ENCODE peak calls at places on chromosomes 1 and 21, in four cellular contexts. J is MM.1S, B is islet precursor cell, S is cardiac septum. D is an unnamed sample.

GRCh38 chr1:236489710-236490377 is 33.9 kb upstream of the LGALS8 start:
- DNase-seq in J (peak), B (no peak), S (no peak), D (no peak)

GRCh38 chr1:90717665-90718410 is 736 bp upstream of the BARHL2 start:
- DNase-seq in J (no peak), B (peak), S (no peak), D (no peak)

GRCh38 chr1:32948082-32948722 is 16.4 kb downstream of the RNF19B start:
- DNase-seq in J (no peak), B (no peak), S (no peak), D (no peak)

GRCh38 chr1:169475806-169476205 is 9.9 kb downstream of the SLC19A2 start:
- DNase-seq in J (no peak), B (no peak), S (no peak), D (no peak)

GRCh38 chr1:21397813-21398188 is 42.1 kb upstream of the NBPF3 start:
- DNase-seq in J (no peak), B (no peak), S (no peak), D (no peak)

GRCh38 chr1:6454856-6455751 is 10.9 kb downstream of the TNFRSF25 start:
- DNase-seq in J (no peak), B (peak), S (no peak), D (no peak)

GRCh38 chr1:33320619-33321165 is at the start of gene A3GALT2:
- DNase-seq in J (no peak), B (no peak), S (no peak), D (no peak)

GRCh38 chr1:24707659-24708058 is 37.6 kb upstream of the CLIC4 start:
- DNase-seq in J (no peak), B (no peak), S (no peak), D (no peak)

GRCh38 chr1:213389061-213389581 is 338.1 kb downstream of the RPS6KC1 start:
- DNase-seq in J (no peak), B (no peak), S (peak), D (no peak)

GRCh38 chr1:180558664-180559063 is at the start of gene OVAAL:
- DNase-seq in J (no peak), B (no peak), S (no peak), D (no peak)

GRCh38 chr1:226908419-226908818 is 31.7 kb upstream of the COQ8A start:
- DNase-seq in J (no peak), B (no peak), S (no peak), D (no peak)

GRCh38 chr1:8746554-8746953 is 70.9 kb downstream of the RERE start:
- DNase-seq in J (no peak), B (no peak), S (no peak), D (no peak)

GRCh38 chr1:205849619-205850355 is at the start of gene PM20D1:
- DNase-seq in J (peak), B (no peak), S (peak), D (peak)

GRCh38 chr1:197902454-197903195 is at the start of gene C1orf53:
- DNase-seq in J (peak), B (peak), S (peak), D (peak)

GRCh38 chr1:51924455-51924854 is 45.9 kb upstream of the NRDC start:
- DNase-seq in J (no peak), B (no peak), S (no peak), D (no peak)

GRCh38 chr1:31702836-31703404 is 897 bp downstream of the COL16A1 start:
- DNase-seq in J (no peak), B (no peak), S (no peak), D (no peak)

GRCh38 chr1:248863011-248863881 is 4.4 kb upstream of the ZNF692 start:
- DNase-seq in J (peak), B (peak), S (peak), D (peak)

GRCh38 chr1:11746092-11746491 is 10.2 kb downstream of the AGTRAP start:
- DNase-seq in J (no peak), B (no peak), S (no peak), D (no peak)

GRCh38 chr21:41699311-41699710 is 67.5 kb downstream of the RIPK4 start:
- DNase-seq in J (no peak), B (peak), S (no peak), D (no peak)

GRCh38 chr1:36339215-36339614 is 15.8 kb upstream of the EVA1B start:
- DNase-seq in J (no peak), B (no peak), S (no peak), D (no peak)

GRCh38 chr1:236163460-236164153 is 21.3 kb downstream of the GPR137B start:
- DNase-seq in J (no peak), B (no peak), S (no peak), D (no peak)

GRCh38 chr1:243628476-243628907 is 221.6 kb downstream of the AKT3 start:
- DNase-seq in J (no peak), B (no peak), S (no peak), D (no peak)

GRCh38 chr1:48530727-48531351 is 58.8 kb upstream of the SPATA6 start:
- DNase-seq in J (peak), B (peak), S (no peak), D (no peak)

GRCh38 chr1:15328785-15329480 is 80.8 kb upstream of the EFHD2 start:
- DNase-seq in J (no peak), B (no peak), S (no peak), D (no peak)

GRCh38 chr1:169103443-169103842 is 3.0 kb upstream of the ATP1B1 start:
- DNase-seq in J (no peak), B (no peak), S (no peak), D (no peak)

GRCh38 chr1:35535243-35535642 is 22.0 kb downstream of the KIAA0319L start:
- DNase-seq in J (no peak), B (no peak), S (no peak), D (no peak)

GRCh38 chr1:72705921-72706320 is 423.6 kb upstream of the NEGR1 start:
- DNase-seq in J (no peak), B (no peak), S (no peak), D (no peak)

GRCh38 chr1:29643838-29644440 is 407.6 kb downstream of the PTPRU start:
- DNase-seq in J (no peak), B (peak), S (no peak), D (no peak)

GRCh38 chr1:228987736-228988506 is 252.6 kb downstream of the RHOU start:
- DNase-seq in J (no peak), B (peak), S (peak), D (no peak)

D was measured in AG09319.